ENCODE peak calls at places on chromosomes 6 and 20, in eight cellular contexts. L is HL-60, A is heart left ventricle, U is cardiac muscle cell, V is epithelial cell of esophagus, R is ascending aorta, W is Peyer's patch, T is foreskin fibroblast. C is an unnamed sample.

GRCh38 chr6:110513001-110513400 is 36.6 kb upstream of the SLC22A16 start:
- DNase-seq in L (no peak), A (no peak), U (no peak), V (peak; percentile 72), R (no peak), W (no peak), T (no peak), C (no peak)

GRCh38 chr6:5190467-5190866 is 70.3 kb downstream of the LYRM4 start:
- DNase-seq in L (no peak), A (no peak), U (no peak), V (peak; percentile 92), R (no peak), W (no peak), T (peak; percentile 86), C (no peak)

GRCh38 chr20:5191829-5192569 is 65.2 kb downstream of the CDS2 start:
- DNase-seq in L (peak; percentile 59), A (no peak), U (peak; percentile 74), V (peak; percentile 82), R (no peak), W (peak; percentile 64), T (peak; percentile 56), C (no peak)

GRCh38 chr6:137487947-137488735 is 6.1 kb downstream of the OLIG3 start:
- DNase-seq in L (no peak), A (no peak), U (no peak), V (no peak), R (no peak), W (no peak), T (no peak), C (no peak)

GRCh38 chr20:6492396-6493055 is 275.0 kb upstream of the BMP2 start:
- DNase-seq in L (no peak), A (no peak), U (no peak), V (peak; percentile 63), R (no peak), W (peak; percentile 47), T (no peak), C (no peak)

GRCh38 chr6:11459002-11459658 is 78.4 kb upstream of the TMEM170B start:
- DNase-seq in L (no peak), A (no peak), U (no peak), V (no peak), R (no peak), W (no peak), T (no peak), C (no peak)

GRCh38 chr6:53639520-53639919 is 26.0 kb downstream of the KLHL31 start:
- DNase-seq in L (no peak), A (no peak), U (no peak), V (no peak), R (no peak), W (no peak), T (no peak), C (no peak)

GRCh38 chr20:35768731-35769664 is 2.8 kb upstream of the PHF20 start:
- DNase-seq in L (peak; percentile 67), A (peak; percentile 92), U (peak; percentile 72), V (peak; percentile 97), R (peak; percentile 93), W (peak; percentile 94), T (peak; percentile 98), C (peak; percentile 99)

GRCh38 chr6:27260836-27261375 is 13.4 kb downstream of the PRSS16 start:
- DNase-seq in L (no peak), A (no peak), U (no peak), V (peak; percentile 13), R (no peak), W (no peak), T (no peak), C (no peak)

GRCh38 chr20:50169329-50169823 is 15.9 kb upstream of the PEDS1 start:
- DNase-seq in L (peak; percentile 75), A (peak; percentile 71), U (peak; percentile 80), V (peak; percentile 76), R (no peak), W (peak; percentile 94), T (no peak), C (peak; percentile 88)

GRCh38 chr20:57089701-57090144 is 176.7 kb downstream of the BMP7 start:
- DNase-seq in L (peak; percentile 68), A (peak; percentile 52), U (peak; percentile 87), V (peak; percentile 57), R (no peak), W (peak; percentile 71), T (peak; percentile 18), C (no peak)

GRCh38 chr20:20085812-20086211 is 33.5 kb downstream of the CFAP61 start:
- DNase-seq in L (no peak), A (no peak), U (no peak), V (peak; percentile 84), R (peak; percentile 30), W (no peak), T (no peak), C (peak; percentile 47)

GRCh38 chr6:111951439-111952140 is 78.3 kb upstream of the FYN start:
- DNase-seq in L (no peak), A (no peak), U (no peak), V (no peak), R (no peak), W (no peak), T (no peak), C (no peak)

GRCh38 chr6:16819752-16820151 is 58.5 kb upstream of the ATXN1 start:
- DNase-seq in L (no peak), A (no peak), U (no peak), V (peak; percentile 45), R (no peak), W (no peak), T (peak; percentile 33), C (no peak)
- TF ChIP-seq CTCF in L (no peak), A (no peak), U (peak; percentile 19), V (peak; percentile 59), R (peak; percentile 31), W (no peak), T (peak; percentile 44), C (peak; percentile 5)

GRCh38 chr6:16128759-16129622 is at the start of gene MYLIP:
- DNase-seq in L (peak; percentile 97), A (peak; percentile 99), U (peak; percentile 99), V (peak; percentile 93), R (peak; percentile 92), W (peak; percentile 99), T (peak; percentile 94), C (peak; percentile 96)
- TF ChIP-seq CTCF in L (peak; percentile 80), A (peak; percentile 76), U (peak; percentile 67), V (peak; percentile 37), R (peak; percentile 75), W (peak; percentile 56), T (peak; percentile 68), C (peak; percentile 74)

DNA sequence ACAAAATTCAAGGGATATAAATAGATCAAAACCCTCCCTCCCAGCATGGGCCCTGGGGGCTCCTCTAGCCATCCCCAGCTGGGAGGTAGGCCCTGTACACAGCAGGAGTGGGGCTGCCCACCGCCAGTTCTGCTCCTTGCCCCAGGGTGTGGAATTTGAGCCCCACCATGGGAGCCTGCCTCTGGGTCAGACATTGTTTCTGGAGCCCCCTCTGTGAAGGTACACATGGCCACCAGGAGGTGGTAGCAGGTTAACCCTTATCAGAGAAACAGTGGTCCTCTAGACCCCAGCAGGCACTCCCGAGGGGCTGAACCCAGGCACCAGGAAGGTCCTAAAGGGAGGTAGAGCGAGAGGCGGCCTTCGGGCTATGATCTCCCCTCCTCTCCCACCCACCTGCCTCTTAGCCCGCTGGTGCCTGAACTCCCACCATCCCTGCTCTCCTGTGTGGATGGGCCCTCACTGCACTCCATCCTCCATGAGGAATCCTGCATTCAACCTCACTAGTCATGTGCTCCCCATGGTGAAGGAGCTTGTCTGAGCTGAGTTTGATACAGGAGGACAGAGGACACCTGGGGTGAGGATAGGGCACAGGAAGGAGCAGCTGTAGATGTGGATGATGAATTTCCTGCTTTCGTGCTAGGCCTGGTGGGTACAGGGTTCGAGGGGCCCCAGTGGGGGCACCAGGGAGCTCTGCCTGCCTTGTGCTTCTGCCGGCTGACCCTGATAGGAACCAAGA is 114.9 kb downstream of the GRM4 start:
- DNase-seq in L (no peak), A (no peak), U (no peak), V (no peak), R (no peak), W (no peak), T (no peak), C (no peak)
- TF ChIP-seq CTCF in L (no peak), A (no peak), U (no peak), V (no peak), R (no peak), W (no peak), T (no peak), C (no peak)

GRCh38 chr6:99151634-99152344 is 197.7 kb downstream of the FAXC start:
- DNase-seq in L (peak; percentile 39), A (peak; percentile 13), U (peak; percentile 59), V (peak; percentile 65), R (no peak), W (no peak), T (no peak), C (no peak)
- TF ChIP-seq CTCF in L (peak; percentile 64), A (peak; percentile 33), U (peak; percentile 53), V (peak; percentile 80), R (peak; percentile 19), W (no peak), T (peak; percentile 66), C (no peak)

DNA sequence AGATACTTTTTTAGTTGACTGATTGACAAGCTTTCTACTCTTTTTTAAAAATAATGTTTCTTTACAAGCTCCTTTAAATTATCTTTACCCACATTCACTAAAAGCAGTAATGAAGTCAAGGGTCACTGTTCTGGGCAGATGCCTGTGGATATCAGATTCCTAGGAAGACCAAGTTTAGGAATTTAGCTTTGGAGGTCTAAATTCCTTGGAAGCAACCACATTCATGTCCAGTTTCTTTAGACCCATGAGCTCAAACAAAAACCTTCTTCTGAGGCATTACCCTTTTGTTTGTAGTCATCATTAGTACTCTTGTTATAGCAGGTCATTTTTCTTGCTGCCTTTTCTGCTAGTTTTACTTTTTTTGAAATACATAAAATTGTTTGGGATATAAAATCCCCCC is 462.9 kb upstream of the JAG1 start:
- DNase-seq in L (no peak), A (no peak), U (no peak), V (no peak), R (no peak), W (no peak), T (no peak), C (no peak)
- TF ChIP-seq CTCF in L (no peak), A (no peak), U (no peak), V (no peak), R (no peak), W (no peak), T (no peak), C (no peak)

C was measured in tibial artery.